ENCODE peak calls at places on chromosome 22, in four cellular contexts. B, J, R and W are unnamed samples.

GRCh38 chr22:41366323-41367014 is 15.3 kb upstream of the TEF start:
- DNase-seq in J (peak; percentile 11), B (no peak), R (no peak), W (no peak)

GRCh38 chr22:46464701-46465347 is 72.6 kb downstream of the CELSR1 start:
- DNase-seq in B (no peak), R (no peak), J (no peak), W (no peak)

GRCh38 chr22:19659805-19660345 is 54.4 kb upstream of the SEPTIN5 start:
- DNase-seq in R (no peak), J (no peak), B (no peak), W (no peak)

GRCh38 chr22:44928711-44929347 is 81.0 kb downstream of the PHF21B start:
- DNase-seq in B (no peak), J (no peak), R (no peak), W (no peak)

GRCh38 chr22:17853066-17853465 is 78.8 kb upstream of the BID start:
- DNase-seq in J (no peak), R (no peak), B (peak; percentile 45), W (no peak)

GRCh38 chr22:38132794-38133193 is 22.3 kb upstream of the BAIAP2L2 start:
- DNase-seq in B (no peak), J (no peak), R (no peak), W (peak; percentile 14)

GRCh38 chr22:19375435-19375834 is 56.1 kb downstream of the HIRA start:
- DNase-seq in J (no peak), R (no peak), B (no peak), W (no peak)

GRCh38 chr22:19430890-19431541 is 517 bp downstream of the HIRA start:
- DNase-seq in J (peak; percentile 36), B (peak; percentile 66), R (peak; percentile 39), W (peak; percentile 75)

GRCh38 chr22:40751250-40751649 is 67.9 kb downstream of the SLC25A17 start:
- DNase-seq in B (no peak), J (no peak), R (no peak), W (no peak)

GRCh38 chr22:46143491-46144147 is 6.7 kb upstream of the PPARA start:
- DNase-seq in B (no peak), R (no peak), J (no peak), W (peak; percentile 41)

GRCh38 chr22:42468841-42469240 is 36.6 kb upstream of the NFAM1 start:
- DNase-seq in R (no peak), B (no peak), J (no peak), W (no peak)

GRCh38 chr22:47996446-47996857 is 1234.0 kb downstream of the TBC1D22A start:
- DNase-seq in R (no peak), B (no peak), J (no peak), W (peak; percentile 46)
- TF ChIP-seq CTCF in R (no peak), B (no peak), J (no peak), W (no peak)

DNA sequence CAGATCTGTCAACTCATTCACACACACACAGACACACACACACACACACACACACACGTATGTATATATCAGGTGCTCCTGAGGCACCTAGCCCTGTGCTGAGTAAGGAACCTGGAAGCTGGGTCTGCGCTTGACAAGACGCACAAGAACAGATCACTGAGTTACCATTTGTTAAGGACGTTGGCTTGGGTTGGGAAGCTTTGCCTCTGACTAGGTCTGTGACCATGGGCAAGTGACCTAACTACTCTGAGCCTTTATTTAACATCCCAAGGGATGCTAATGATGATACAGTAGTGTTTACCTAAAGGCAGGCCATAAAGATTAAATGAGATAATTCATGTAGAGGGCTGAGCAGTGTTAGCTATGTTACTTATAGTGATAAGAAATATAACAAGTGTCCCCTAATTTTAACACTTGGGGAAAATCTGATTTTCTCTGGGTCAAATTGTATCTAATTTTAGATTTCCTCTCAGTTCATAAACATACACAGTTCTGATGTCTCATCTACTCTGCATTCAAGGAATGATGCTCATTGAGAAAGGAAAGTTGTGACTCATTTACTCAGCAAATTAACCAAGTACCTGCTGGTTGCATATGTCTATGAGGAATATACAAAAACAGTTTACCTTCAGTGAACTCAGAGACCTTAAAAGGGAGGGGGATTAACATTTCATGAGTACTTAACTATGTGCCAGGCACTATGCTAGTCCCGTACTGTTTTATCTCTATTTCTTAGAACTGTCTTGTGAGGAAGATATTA is 13.6 kb downstream of the RNF185 start:
- DNase-seq in B (no peak), R (peak; percentile 64), J (peak; percentile 81), W (no peak)
- H3K4me3 ChIP-seq in B (no peak overlapping the region), R (no peak overlapping the region), J (no peak overlapping the region), W (no peak overlapping the region)

GRCh38 chr22:30247974-30248373 is 1.4 kb upstream of the LIF start:
- DNase-seq in B (no peak), R (no peak), J (no peak), W (peak; percentile 61)

GRCh38 chr22:30247561-30247960 is 1.0 kb upstream of the LIF start:
- DNase-seq in B (no peak), R (no peak), J (no peak), W (peak; percentile 50)

GRCh38 chr22:30245181-30245984 is 1.2 kb downstream of the LIF start:
- DNase-seq in J (peak; percentile 36), R (no peak), B (no peak), W (peak; percentile 61)

GRCh38 chr22:30246962-30247376 is 410 bp upstream of the LIF start:
- DNase-seq in R (no peak), J (no peak), B (no peak), W (peak; percentile 84)

DNA sequence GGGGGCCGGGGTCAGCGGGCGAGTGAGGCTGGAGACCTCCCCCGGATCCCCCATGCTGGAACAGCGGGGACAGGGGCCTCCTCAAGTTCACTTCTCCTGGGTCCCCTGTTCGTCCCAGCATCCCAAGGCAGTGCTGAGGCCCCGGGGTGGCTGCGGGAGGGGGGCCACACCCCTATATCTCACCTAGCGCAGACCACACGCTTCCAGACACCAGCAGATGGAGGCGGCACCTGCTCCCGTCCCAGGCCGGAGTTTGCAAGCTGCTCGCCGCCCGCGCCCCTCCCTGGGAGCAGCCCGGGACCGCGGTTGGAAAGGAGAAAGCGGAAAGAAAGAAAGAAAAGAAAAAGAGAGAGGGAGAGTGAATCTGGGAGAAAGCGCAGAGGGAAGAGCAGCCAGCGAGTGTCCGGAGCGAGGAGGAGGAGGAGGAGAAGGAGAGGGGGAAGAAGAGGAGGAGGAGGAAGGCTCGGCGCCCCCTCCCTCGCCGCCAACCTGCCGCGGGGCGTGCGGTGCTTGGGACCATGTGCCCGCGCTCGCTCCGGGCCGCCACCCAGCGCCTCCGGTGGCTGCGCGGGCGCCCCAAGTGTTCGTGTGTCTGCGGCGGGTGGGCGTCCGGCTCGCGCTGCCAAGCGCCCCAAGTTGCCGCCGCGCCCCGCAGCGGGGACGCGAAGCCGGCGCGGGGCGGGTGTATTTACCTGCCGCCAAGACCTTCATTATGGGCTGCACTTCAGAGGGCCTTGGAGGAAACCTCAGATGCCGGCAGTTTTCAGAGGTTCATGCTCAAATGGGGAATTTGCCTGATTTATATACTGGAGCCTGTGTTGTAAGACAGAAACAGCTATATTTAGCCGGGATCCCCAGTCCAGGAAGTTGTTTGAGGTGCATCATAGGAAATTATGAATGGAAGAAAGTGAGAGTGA is at the start of gene LIF:
- DNase-seq in J (peak; percentile 67), B (peak; percentile 38), R (peak; percentile 69), W (peak; percentile 69)
- TF ChIP-seq CTCF in J (no peak), B (no peak), R (peak; percentile 28), W (no peak)

DNA sequence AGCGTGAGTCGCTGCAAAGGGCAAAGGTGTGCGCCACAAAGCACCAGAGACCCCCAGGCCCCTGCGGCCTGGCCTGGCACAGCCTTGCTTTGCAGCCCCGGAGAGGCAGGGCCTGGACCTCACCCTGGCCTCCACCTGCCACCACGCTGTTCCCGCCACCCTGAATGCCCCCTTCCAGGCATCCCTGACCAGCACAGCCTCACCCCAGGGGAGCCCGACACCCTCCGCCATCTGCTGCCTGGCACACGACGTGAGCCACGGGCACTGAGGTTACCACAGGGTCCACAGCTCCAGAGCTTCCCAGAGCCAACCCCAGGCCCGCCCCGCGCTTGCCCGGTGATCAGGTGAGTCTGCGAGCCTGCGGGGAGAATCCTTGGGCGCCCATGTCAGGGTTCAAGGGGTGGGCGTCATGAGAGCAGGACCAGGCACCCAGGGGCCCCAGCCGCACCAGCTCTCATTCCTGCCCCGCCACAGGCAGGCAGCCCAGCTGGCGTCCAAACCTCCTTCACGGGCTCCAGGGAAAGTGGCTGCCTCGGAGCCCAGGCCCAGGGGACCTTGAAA is 171.3 kb downstream of the BRD1 start:
- DNase-seq in J (no peak), B (no peak), R (no peak), W (peak; percentile 24)
- H3K4me3 ChIP-seq in J (no peak overlapping the region), B (no peak overlapping the region), R (no peak overlapping the region), W (no peak overlapping the region)

GRCh38 chr22:27260087-27260730 is 541.3 kb downstream of the MN1 start:
- DNase-seq in B (no peak), R (no peak), J (no peak), W (no peak)

GRCh38 chr22:27255580-27255979 is 546.0 kb downstream of the MN1 start:
- DNase-seq in R (no peak), J (no peak), B (no peak), W (no peak)

GRCh38 chr22:27258773-27259172 is 542.8 kb downstream of the MN1 start:
- DNase-seq in B (no peak), J (no peak), R (no peak), W (no peak)

GRCh38 chr22:27259390-27259789 is 542.2 kb downstream of the MN1 start:
- DNase-seq in R (no peak), B (no peak), J (no peak), W (no peak)

DNA sequence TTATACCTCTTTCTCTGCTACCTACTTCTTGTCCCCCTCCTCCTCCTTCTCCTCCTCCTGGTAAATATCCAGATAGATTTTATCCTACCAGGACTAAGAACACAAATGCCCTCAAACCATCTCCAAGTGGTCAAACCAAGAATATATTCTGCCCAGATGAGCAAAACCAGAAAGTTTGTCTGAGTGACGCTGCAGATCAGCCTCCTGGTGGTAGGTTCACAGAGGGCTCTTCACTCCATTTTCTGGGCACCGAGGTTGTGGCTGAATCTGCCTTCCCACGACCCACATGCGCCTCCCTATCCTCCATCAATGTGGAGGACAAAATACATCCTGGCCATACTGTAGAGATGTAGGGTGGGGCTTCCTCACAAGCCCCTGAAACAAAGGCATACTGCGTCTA is 543.6 kb downstream of the MN1 start:
- DNase-seq in J (no peak), B (no peak), R (no peak), W (no peak)
- TF ChIP-seq CTCF in J (no peak), B (no peak), R (peak; percentile 21), W (no peak)

DNA sequence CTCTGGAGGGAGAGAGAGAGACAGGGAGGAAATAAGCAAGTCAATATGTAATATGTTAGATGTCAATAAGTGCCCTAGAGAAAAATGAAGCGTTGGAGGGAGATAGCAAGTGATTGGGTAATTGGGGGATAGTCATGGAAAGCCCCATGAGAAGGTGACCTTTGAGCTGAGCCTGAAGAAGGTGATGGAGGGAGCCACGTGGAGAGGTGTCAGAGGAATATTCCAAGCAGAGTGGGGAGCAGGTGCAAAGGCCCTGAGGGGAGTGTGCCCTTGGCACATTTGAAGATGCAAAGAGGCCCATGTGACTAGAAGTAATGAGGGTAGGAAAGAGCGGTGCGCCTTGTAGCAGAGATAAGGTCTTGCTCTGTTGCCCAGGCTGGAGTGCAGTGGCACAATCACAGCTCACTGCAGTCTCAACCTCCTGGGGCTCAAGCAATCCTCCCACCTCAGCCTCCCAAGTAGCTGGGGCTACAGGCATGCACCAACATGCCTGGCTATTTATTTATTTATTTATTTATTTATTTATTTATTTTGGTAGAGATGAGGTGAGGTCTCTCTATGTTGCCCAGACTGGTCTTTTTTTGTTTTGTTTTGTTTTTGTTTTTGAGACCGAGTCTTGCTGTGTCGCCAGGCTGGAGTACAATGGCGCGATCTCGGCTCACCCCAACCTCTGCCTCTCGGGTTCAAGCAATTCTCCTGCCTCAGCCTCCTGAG is 2.1 kb downstream of the LHFPL7 start:
- DNase-seq in B (no peak), J (no peak), R (no peak), W (no peak)
- H3K4me3 ChIP-seq in B (no peak overlapping the region), J (no peak overlapping the region), R (no peak overlapping the region), W (no peak overlapping the region)

GRCh38 chr22:36828815-36829214 is 12.0 kb upstream of the PVALB start:
- DNase-seq in B (no peak), J (no peak), R (no peak), W (no peak)
- TF ChIP-seq CTCF in B (no peak), J (no peak), R (no peak), W (no peak)

GRCh38 chr22:22937894-22938480 is 50.4 kb downstream of the IGLL5 start:
- DNase-seq in B (no peak), J (no peak), R (no peak), W (no peak)
- H3K4me3 ChIP-seq in B (no peak overlapping the region), J (no peak overlapping the region), R (no peak overlapping the region), W (no peak overlapping the region)